ENCODE peak calls at places on chromosomes 11 and 22, in four cellular contexts. G is K562, A is HepG2, E is H1. Y is an unnamed sample.

GRCh38 chr11:125114518-125114917 is 3.1 kb upstream of the TMEM218 start:
- DNase-seq in A (peak; percentile 49), E (peak; percentile 65), G (no peak), Y (peak; percentile 53)

GRCh38 chr11:115939726-115940421 is 435.7 kb upstream of the CADM1 start:
- DNase-seq in E (no peak), A (no peak), G (no peak), Y (no peak)

GRCh38 chr11:94749367-94749766 is 18.8 kb upstream of the AMOTL1 start:
- DNase-seq in A (no peak), E (no peak), G (no peak), Y (no peak)

GRCh38 chr22:45230026-45230845 is 10.5 kb downstream of the KIAA0930 start:
- DNase-seq in E (no peak), A (no peak), G (no peak), Y (no peak)

GRCh38 chr11:111737180-111737876 is 28.9 kb downstream of the PPP2R1B start:
- DNase-seq in G (no peak), E (no peak), A (no peak), Y (no peak)

GRCh38 chr22:38110008-38110862 is at the start of gene BAIAP2L2:
- DNase-seq in G (no peak), A (peak; percentile 79), E (no peak), Y (no peak)

GRCh38 chr22:21074092-21074715 is 28.5 kb downstream of the LRRC74B start:
- DNase-seq in E (no peak), A (no peak), G (peak; percentile 42), Y (no peak)

GRCh38 chr11:132035228-132035627 is 664.8 kb downstream of the NTM start:
- DNase-seq in G (no peak), A (no peak), E (no peak), Y (no peak)

GRCh38 chr22:27970596-27971220 is 51.7 kb upstream of the PITPNB start:
- DNase-seq in E (no peak), A (no peak), G (no peak), Y (no peak)

GRCh38 chr11:72631806-72632731 is 42.2 kb downstream of the PDE2A start:
- DNase-seq in A (no peak), E (no peak), G (peak; percentile 64), Y (no peak)

GRCh38 chr11:35303596-35304392 is 115.6 kb downstream of the SLC1A2 start:
- DNase-seq in G (no peak), A (peak; percentile 52), E (no peak), Y (no peak)

GRCh38 chr22:44019846-44020245 is 4.3 kb upstream of the PARVB start:
- DNase-seq in E (no peak), A (no peak), G (no peak), Y (no peak)

GRCh38 chr11:114606003-114606801 is 10.6 kb upstream of the NXPE4 start:
- DNase-seq in A (no peak), G (no peak), E (no peak), Y (no peak)

GRCh38 chr11:28514391-28514790 is 406.2 kb downstream of the METTL15 start:
- DNase-seq in A (no peak), G (no peak), E (no peak), Y (no peak)

GRCh38 chr11:114309517-114309916 is 13.3 kb downstream of the NNMT start:
- DNase-seq in E (no peak), A (no peak), G (no peak), Y (no peak)

GRCh38 chr22:24063986-24064385 is 52.9 kb downstream of the CABIN1 start:
- DNase-seq in G (no peak), A (no peak), E (no peak), Y (no peak)

GRCh38 chr11:69444381-69445130 is 36.9 kb upstream of the LINC01488 start:
- DNase-seq in G (peak; percentile 85), E (peak; percentile 74), A (peak; percentile 21), Y (peak; percentile 64)

GRCh38 chr11:69445131-69445470 is 36.4 kb upstream of the LINC01488 start:
- DNase-seq in G (no peak), E (no peak), A (no peak), Y (no peak)

GRCh38 chr11:69443138-69443967 is 38.1 kb upstream of the LINC01488 start:
- DNase-seq in A (no peak), E (peak; percentile 91), G (peak; percentile 99), Y (peak; percentile 89)

GRCh38 chr11:69442807-69443137 is 38.7 kb upstream of the LINC01488 start:
- DNase-seq in A (peak; percentile 80), E (no peak), G (peak; percentile 67), Y (no peak)

DNA sequence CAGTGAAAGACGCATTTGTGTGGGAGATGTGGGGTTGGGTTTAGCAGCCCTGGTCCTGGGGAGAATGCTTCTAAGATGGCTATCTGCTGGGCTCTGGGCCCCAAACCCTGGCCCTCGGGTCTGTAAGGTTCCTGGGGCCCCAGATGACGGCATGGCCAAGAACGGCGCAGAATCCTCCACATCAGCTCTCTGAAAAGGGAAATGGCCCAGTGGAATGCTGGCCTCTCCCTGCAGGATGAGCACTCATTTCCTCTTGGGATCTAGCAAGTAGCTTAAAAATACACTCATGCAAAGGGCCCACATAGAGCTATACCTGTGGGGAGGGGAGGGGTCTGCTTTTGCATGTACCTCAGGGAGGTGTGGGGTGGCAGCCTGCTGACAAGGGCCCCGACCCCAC is 37.5 kb upstream of the LINC01488 start:
- DNase-seq in G (no peak), E (no peak), A (no peak), Y (no peak)
- TF ChIP-seq ATF2 in G (no peak), E (no peak), A (no peak), Y (no peak)

GRCh38 chr11:926341-926916 is 759 bp downstream of the AP2A2 start:
- DNase-seq in E (no peak), A (no peak), G (peak; percentile 71), Y (no peak)
- TF ChIP-seq USF2 in E (no peak), A (no peak), G (no peak), Y (no peak)

DNA sequence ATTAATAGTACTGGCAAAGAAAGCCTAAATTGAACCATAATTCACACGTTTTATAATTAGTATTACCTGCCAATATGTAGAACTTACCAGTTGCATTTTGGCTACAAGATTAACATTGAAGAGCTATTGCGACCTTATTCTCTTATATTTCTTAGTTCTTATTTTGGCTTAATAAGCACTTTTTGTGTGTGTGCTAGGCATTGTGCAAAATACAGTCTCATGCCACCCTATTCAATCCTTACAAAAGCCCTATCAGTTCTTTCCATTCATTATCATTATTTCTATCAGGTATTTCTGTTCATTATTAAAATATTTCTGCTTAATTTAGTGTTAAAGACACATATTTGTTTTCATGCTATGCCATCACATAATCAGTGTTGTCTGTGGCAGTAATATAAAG is 41.2 kb downstream of the MAML2 start:
- DNase-seq in A (no peak), G (no peak), E (no peak), Y (no peak)
- TF ChIP-seq ATF2 in A (no peak), G (no peak), E (no peak), Y (no peak)

DNA sequence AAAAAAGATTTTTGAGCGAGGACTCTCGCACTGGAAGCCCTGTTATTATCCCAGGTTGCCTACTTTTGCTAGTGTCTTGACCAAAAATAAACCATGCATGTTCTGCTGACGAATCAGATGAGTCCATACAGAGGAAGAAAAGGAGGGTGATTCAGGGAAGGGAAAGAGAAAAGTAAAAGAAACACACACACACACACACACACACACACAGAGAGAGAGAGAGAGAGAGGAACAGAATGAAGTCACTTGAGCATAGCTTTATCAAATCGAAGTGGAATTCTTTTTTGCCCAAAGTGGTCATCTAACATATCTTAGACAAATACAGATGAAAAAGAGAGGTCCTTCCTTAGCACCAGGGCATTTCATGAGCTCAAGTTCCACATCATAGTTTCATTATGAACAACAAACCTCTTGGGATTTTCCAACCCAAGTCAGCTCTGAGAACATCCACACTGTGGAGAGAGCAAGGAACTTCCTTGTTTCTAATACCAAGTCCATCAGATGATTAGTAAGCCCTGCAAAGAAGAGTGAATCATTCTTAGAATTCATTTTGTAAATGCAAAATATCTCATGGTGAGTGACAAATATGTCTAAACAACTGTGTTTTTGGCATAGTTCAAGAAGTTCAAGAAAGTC is 7.7 kb upstream of the MMP12 start:
- DNase-seq in G (no peak), E (no peak), A (no peak), Y (no peak)
- TF ChIP-seq USF2 in G (no peak), E (no peak), A (no peak), Y (no peak)

DNA sequence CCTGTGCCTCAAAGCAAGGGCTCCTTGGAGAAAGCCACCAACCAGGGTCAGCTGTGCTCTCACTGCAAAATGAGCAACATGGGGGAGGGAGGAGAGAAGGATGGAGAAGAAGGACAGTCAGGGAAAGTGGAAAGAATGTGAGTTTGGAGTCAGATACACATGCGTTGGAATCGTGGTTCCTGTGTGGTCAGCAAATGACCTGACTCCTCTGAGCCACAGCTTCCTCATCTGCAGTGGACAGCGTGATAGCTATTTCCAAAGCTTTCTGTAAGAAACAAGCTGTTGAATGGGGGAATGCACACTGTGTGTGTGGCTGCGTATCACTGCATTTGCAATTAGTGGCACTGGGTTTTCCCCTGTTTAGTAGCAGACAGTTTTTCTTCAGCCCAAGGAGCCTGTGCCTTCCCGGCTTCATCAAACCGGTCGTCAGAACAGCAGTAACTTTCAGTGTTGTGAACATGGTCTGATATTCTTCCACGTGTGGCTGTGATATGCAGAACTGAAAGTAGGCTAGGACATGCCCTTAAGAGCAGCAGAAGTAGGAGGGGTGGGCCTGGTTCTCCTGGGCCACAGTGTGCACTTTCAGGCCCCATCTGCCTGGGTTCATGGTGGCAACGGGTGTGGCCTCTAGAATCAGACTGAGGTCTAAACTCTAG is 121.5 kb downstream of the RRAS2 start:
- DNase-seq in G (no peak), E (no peak), A (no peak), Y (no peak)
- TF ChIP-seq ATF2 in G (no peak), E (no peak), A (no peak), Y (no peak)

Y was measured in WTC11.